ENCODE peak calls at places on chromosomes 1 and 21, in four cellular contexts. One of them, this sample, is unnamed.

GRCh38 chr1:22452401-22452963 is 831 bp downstream of the ZBTB40 start:
- DNase-seq in AG09309: no peak
- DNase-seq in dorsolateral prefrontal cortex: no peak
- DNase-seq in NCI-H526 treated with DMSO at 0.1 percent for 48 hours: peak
- DNase-seq in this sample: no peak

GRCh38 chr21:33355355-33355754 is 30.6 kb downstream of the IFNAR1 start:
- DNase-seq in AG09309: no peak
- DNase-seq in dorsolateral prefrontal cortex: no peak
- DNase-seq in NCI-H526 treated with DMSO at 0.1 percent for 48 hours: no peak
- DNase-seq in this sample: no peak

GRCh38 chr1:232950919-232951579 is 638 bp downstream of the NTPCR start:
- DNase-seq in AG09309: no peak
- DNase-seq in dorsolateral prefrontal cortex: no peak
- DNase-seq in NCI-H526 treated with DMSO at 0.1 percent for 48 hours: no peak
- DNase-seq in this sample: no peak

GRCh38 chr1:19391596-19391981 is 79.5 kb downstream of the SLC66A1 start:
- DNase-seq in AG09309: no peak
- DNase-seq in dorsolateral prefrontal cortex: no peak
- DNase-seq in NCI-H526 treated with DMSO at 0.1 percent for 48 hours: no peak
- DNase-seq in this sample: no peak

GRCh38 chr1:203597386-203598040 is 29.1 kb upstream of the ATP2B4 start:
- DNase-seq in AG09309: no peak
- DNase-seq in dorsolateral prefrontal cortex: peak
- DNase-seq in NCI-H526 treated with DMSO at 0.1 percent for 48 hours: no peak
- DNase-seq in this sample: no peak

GRCh38 chr1:44636711-44637589 is 37.3 kb downstream of the TMEM53 start:
- DNase-seq in AG09309: no peak
- DNase-seq in dorsolateral prefrontal cortex: no peak
- DNase-seq in NCI-H526 treated with DMSO at 0.1 percent for 48 hours: peak
- DNase-seq in this sample: peak

GRCh38 chr1:100302756-100303155 is 36.7 kb downstream of the RTCA start:
- DNase-seq in AG09309: peak
- DNase-seq in dorsolateral prefrontal cortex: no peak
- DNase-seq in NCI-H526 treated with DMSO at 0.1 percent for 48 hours: no peak
- DNase-seq in this sample: peak

GRCh38 chr1:165686121-165686970 is 12.0 kb downstream of the ALDH9A1 start:
- DNase-seq in AG09309: no peak
- DNase-seq in dorsolateral prefrontal cortex: no peak
- DNase-seq in NCI-H526 treated with DMSO at 0.1 percent for 48 hours: no peak
- DNase-seq in this sample: no peak

GRCh38 chr1:2322065-2322571 is 69.2 kb downstream of the MORN1 start:
- DNase-seq in AG09309: peak
- DNase-seq in dorsolateral prefrontal cortex: no peak
- DNase-seq in NCI-H526 treated with DMSO at 0.1 percent for 48 hours: no peak
- DNase-seq in this sample: no peak

This sample was measured in HFF-Myc.